ENCODE peak calls at places on chromosomes 2 and 18, in four cellular contexts. T is foreskin keratinocyte, Z is A549, P is hepatocyte. Q is an unnamed sample.

GRCh38 chr2:119485336-119486110 is 38.8 kb downstream of the SCTR start:
- DNase-seq in T (no peak), P (peak; percentile 6), Z (no peak), Q (no peak)

GRCh38 chr2:120415060-120415459 is 69.1 kb downstream of the INHBB start:
- DNase-seq in T (no peak), P (no peak), Z (no peak), Q (no peak)

GRCh38 chr18:62585274-62586147 is 62.7 kb downstream of the ZCCHC2 start:
- DNase-seq in T (no peak), Z (no peak), P (no peak), Q (no peak)

GRCh38 chr2:232368311-232368731 is 10.2 kb upstream of the ALPP start:
- DNase-seq in T (no peak), P (peak; percentile 22), Z (peak; percentile 29), Q (no peak)

GRCh38 chr18:70491734-70492348 is 203.0 kb downstream of the SOCS6 start:
- DNase-seq in T (peak; percentile 17), P (peak; percentile 67), Z (peak; percentile 61), Q (peak; percentile 66)

GRCh38 chr2:55148269-55148668 is 83.8 kb downstream of the CLHC1 start:
- DNase-seq in T (peak; percentile 73), P (no peak), Z (no peak), Q (no peak)

GRCh38 chr2:28296904-28297303 is 95.8 kb upstream of the FOSL2 start:
- DNase-seq in Z (peak; percentile 43), T (peak; percentile 69), P (no peak), Q (no peak)

GRCh38 chr2:74515271-74516069 is 1.2 kb downstream of the TLX2 start:
- DNase-seq in P (no peak), T (no peak), Z (no peak), Q (no peak)

GRCh38 chr2:236179653-236180500 is 11.7 kb upstream of the GBX2 start:
- DNase-seq in T (peak; percentile 82), P (no peak), Z (peak; percentile 23), Q (peak; percentile 80)

GRCh38 chr2:170434900-170435640 is 257.1 kb downstream of the MYO3B start:
- DNase-seq in Z (no peak), P (no peak), T (no peak), Q (no peak)

GRCh38 chr2:68909793-68910674 is 38.8 kb upstream of the BMP10 start:
- DNase-seq in Z (peak; percentile 85), P (peak; percentile 83), T (peak; percentile 62), Q (peak; percentile 88)

GRCh38 chr2:68689553-68690537 is 44.8 kb upstream of the ARHGAP25 start:
- DNase-seq in Z (no peak), T (no peak), P (no peak), Q (peak; percentile 90)

GRCh38 chr2:225670111-225670974 is 270.8 kb downstream of the NYAP2 start:
- DNase-seq in Z (peak; percentile 63), T (peak; percentile 26), P (peak; percentile 63), Q (peak; percentile 86)

GRCh38 chr18:58216071-58216471 is 172.0 kb downstream of the NEDD4L start:
- DNase-seq in P (peak; percentile 47), Z (no peak), T (no peak), Q (no peak)

GRCh38 chr2:190088917-190089316 is 26.4 kb upstream of the MSTN start:
- DNase-seq in T (peak; percentile 39), P (peak; percentile 84), Z (peak; percentile 71), Q (peak; percentile 76)

GRCh38 chr2:205580591-205580990 is 101.7 kb upstream of the NRP2 start:
- DNase-seq in T (peak; percentile 23), Z (no peak), P (no peak), Q (no peak)

GRCh38 chr2:85871494-85872164 is 17.2 kb downstream of the ST3GAL5 start:
- DNase-seq in P (no peak), Z (no peak), T (no peak), Q (no peak)

GRCh38 chr2:149226790-149227189 is 103.6 kb upstream of the LYPD6 start:
- DNase-seq in P (no peak), Z (no peak), T (no peak), Q (no peak)

GRCh38 chr2:86216577-86217555 is 17.6 kb downstream of the MRPL35 start:
- DNase-seq in T (peak; percentile 36), Z (no peak), P (no peak), Q (peak; percentile 90)

GRCh38 chr2:144516417-144516980 is 3.4 kb downstream of the ZEB2 start:
- DNase-seq in Z (peak; percentile 31), T (no peak), P (no peak), Q (peak; percentile 61)

GRCh38 chr2:144515425-144515693 is 4.6 kb downstream of the ZEB2 start:
- DNase-seq in P (no peak), Z (no peak), T (no peak), Q (no peak)

GRCh38 chr2:144516981-144517824 is 2.7 kb downstream of the ZEB2 start:
- DNase-seq in P (peak; percentile 76), T (peak; percentile 66), Z (peak; percentile 81), Q (peak; percentile 83)

GRCh38 chr2:144514731-144515424 is 5.0 kb downstream of the ZEB2 start:
- DNase-seq in Z (no peak), P (no peak), T (no peak), Q (peak; percentile 38)

DNA sequence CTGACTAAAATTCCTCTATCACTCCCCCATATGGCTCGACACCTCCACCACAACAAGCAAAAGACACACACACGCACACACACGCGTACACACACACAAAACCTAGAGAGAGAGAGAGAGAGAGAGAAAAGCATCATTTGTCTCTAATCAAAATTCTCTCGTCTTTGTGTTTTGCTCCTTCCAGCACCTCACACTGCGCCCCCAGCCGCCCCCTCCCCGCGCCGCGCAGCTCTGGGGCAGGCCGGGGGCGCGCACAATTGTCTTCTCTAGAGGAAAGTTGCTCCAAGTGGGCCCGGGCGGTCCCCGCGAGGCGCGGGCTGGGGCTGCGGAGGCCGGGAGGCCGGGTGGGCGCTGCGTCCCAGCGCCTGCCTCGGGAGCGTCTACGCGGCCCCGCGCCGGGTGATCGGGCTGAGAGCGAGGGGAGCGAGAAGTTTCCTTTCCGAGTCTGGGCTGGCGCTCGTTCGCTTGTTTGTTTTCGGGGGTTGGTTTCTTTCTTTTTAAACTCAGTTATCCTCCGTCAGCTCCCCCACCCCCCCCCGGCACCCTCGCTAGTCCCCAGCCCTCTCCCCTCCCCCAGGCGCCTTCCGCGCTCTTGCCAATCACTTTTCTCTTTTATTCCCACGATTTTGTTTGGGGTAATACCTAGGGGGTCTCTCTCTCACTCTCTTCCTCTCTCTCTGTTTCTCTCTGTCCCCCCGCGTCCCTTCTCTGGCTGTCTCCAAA is 4.1 kb downstream of the ZEB2 start:
- DNase-seq in Z (peak; percentile 29), T (no peak), P (peak; percentile 43), Q (peak; percentile 77)
- H3K4me1 ChIP-seq in Z (peaks cover 38% of the 10 kb centered on the region), T (peaks cover 3% of the 10 kb centered on the region), P (peaks cover 8% of the 10 kb centered on the region), Q (peaks cover 27% of the 10 kb centered on the region)

GRCh38 chr18:9135912-9136314 is 668 bp upstream of the ANKRD12 start:
- DNase-seq in Z (peak; percentile 41), T (peak; percentile 56), P (peak; percentile 75), Q (peak; percentile 24)
- H3K4me1 ChIP-seq in Z (peaks cover 49% of the 10 kb centered on the region), T (peaks cover 30% of the 10 kb centered on the region), P (peaks cover 14% of the 10 kb centered on the region), Q (peaks cover 23% of the 10 kb centered on the region)

DNA sequence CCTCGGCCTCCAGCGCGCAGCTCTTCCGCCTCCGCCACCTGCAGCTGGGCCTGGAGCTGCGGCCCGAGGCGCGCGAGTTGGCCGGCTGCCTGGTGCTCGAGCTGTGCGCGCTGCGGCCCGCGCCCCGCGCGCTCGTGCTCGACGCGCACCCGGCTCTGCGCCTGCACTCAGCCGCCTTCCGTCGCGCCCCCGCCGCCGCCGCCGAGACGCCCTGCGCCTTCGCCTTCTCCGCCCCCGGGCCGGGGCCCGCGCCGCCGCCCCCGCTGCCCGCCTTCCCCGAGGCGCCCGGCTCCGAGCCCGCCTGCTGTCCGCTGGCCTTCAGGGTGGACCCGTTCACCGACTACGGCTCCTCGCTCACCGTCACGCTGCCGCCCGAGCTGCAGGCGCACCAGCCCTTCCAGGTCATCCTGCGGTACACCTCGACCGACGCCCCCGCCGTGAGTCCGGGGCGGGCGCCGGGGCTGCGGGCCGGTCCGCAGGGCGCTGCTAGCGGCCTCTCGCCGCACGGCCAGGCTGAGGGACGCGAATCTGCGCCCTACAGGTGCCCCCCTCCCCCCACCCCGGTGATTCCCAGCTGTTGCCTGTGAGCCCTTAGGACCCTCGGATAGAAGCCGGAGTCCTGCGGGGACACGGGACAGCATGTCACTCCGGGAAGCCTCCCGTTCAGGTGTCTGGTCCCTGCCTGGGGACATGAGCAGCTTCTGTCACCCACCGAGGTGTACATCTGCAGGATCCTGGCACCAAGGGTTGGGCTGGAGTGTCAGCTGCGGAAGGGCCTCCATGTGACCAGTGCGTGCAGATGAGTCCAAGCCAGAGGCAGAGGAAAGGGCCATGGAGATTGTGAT is 616 bp downstream of the RNPEPL1 start:
- DNase-seq in T (no peak), P (peak; percentile 85), Z (peak; percentile 48), Q (peak; percentile 69)
- H3K4me1 ChIP-seq in T (peaks cover 8% of the 10 kb centered on the region), P (peaks cover 26% of the 10 kb centered on the region), Z (peaks cover 42% of the 10 kb centered on the region), Q (peaks cover 21% of the 10 kb centered on the region)

DNA sequence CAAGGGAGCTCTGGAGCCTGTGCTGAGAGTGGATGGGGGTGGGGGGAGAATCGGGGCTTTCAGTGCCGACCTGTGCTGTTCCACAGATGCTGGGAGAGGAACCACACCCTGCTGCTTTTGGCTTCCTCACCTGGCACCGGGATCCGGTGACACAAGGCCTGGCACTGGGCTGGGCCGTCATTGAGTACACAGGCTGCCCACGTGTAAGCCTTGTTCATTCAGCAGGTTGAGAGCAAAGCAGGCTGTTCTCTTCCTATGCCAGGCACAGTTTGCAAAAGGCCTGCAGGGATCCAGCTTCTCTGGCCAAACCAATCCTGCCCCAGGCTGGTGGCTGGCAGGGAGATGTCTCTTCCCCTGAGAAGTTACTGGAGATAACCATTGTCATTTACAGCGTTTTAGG is 17.1 kb downstream of the TRIB2 start:
- DNase-seq in T (no peak), P (no peak), Z (no peak), Q (no peak)
- H3K4me1 ChIP-seq in T (no peaks in the 10 kb centered on the region), P (no peaks in the 10 kb centered on the region), Z (no peaks in the 10 kb centered on the region), Q (no peaks in the 10 kb centered on the region)

GRCh38 chr2:234307322-234307961 is 189.4 kb downstream of the ARL4C start:
- DNase-seq in T (no peak), Z (no peak), P (no peak), Q (no peak)
- H3K4me1 ChIP-seq in T (peaks cover 24% of the 10 kb centered on the region), Z (peaks cover 70% of the 10 kb centered on the region), P (no peaks in the 10 kb centered on the region), Q (no peaks in the 10 kb centered on the region)

GRCh38 chr2:38533757-38534545 is 68.8 kb downstream of the HNRNPLL start:
- DNase-seq in T (no peak), P (no peak), Z (no peak), Q (no peak)
- H3K4me1 ChIP-seq in T (no peaks in the 10 kb centered on the region), P (no peaks in the 10 kb centered on the region), Z (peaks cover 3% of the 10 kb centered on the region), Q (peaks cover 3% of the 10 kb centered on the region)